ENCODE peak calls at places on chromosomes 3 and 15, in six cellular contexts. E, H, Y, D, U and T are unnamed samples.

GRCh38 chr15:66707310-66708160 is 5.5 kb downstream of the SMAD6 start:
- DNase-seq in H (no peak), E (no peak), D (no peak), U (peak; percentile 70), Y (no peak), T (no peak)

GRCh38 chr3:118478706-118479276 is 555.9 kb downstream of the IGSF11 start:
- DNase-seq in U (no peak), H (no peak), D (peak; percentile 75), Y (no peak), E (no peak), T (no peak)

GRCh38 chr3:124812291-124813265 is 74.6 kb downstream of the ITGB5 start:
- DNase-seq in D (peak; percentile 92), U (no peak), E (peak; percentile 84), Y (peak; percentile 72), H (no peak), T (no peak)

GRCh38 chr15:65066001-65066634 is 1.7 kb downstream of the RASL12 start:
- DNase-seq in H (no peak), D (no peak), E (no peak), U (no peak), Y (no peak), T (no peak)

GRCh38 chr3:7787871-7788828 is 713.5 kb upstream of the LMCD1 start:
- DNase-seq in H (no peak), E (no peak), Y (no peak), U (no peak), D (peak; percentile 14), T (no peak)

GRCh38 chr3:127150915-127151564 is 41.9 kb upstream of the PRR23E start:
- DNase-seq in Y (no peak), E (no peak), D (no peak), H (no peak), U (no peak), T (no peak)

GRCh38 chr15:59150185-59150584 is 45.2 kb downstream of the CCNB2 start:
- DNase-seq in D (no peak), U (no peak), E (no peak), Y (no peak), H (no peak), T (no peak)

GRCh38 chr15:68192804-68193521 is 12.2 kb downstream of the CALML4 start:
- DNase-seq in H (no peak), D (no peak), Y (no peak), U (no peak), E (no peak), T (no peak)

GRCh38 chr3:78879516-78879860 is 888.3 kb downstream of the ROBO1 start:
- DNase-seq in H (no peak), E (no peak), D (no peak), U (no peak), Y (no peak), T (no peak)

GRCh38 chr3:126208618-126209256 is 28.4 kb upstream of the ALDH1L1 start:
- DNase-seq in E (peak; percentile 50), U (no peak), D (peak; percentile 95), H (no peak), Y (peak; percentile 84), T (no peak)

GRCh38 chr3:40055956-40056355 is 246.5 kb downstream of the MYRIP start:
- DNase-seq in D (no peak), U (no peak), H (no peak), Y (no peak), E (no peak), T (no peak)

GRCh38 chr3:25257026-25257425 is 171.0 kb upstream of the RARB start:
- DNase-seq in D (no peak), H (no peak), E (no peak), Y (no peak), U (no peak), T (no peak)

GRCh38 chr3:162960269-162960668 is 1463.7 kb downstream of the OTOL1 start:
- DNase-seq in E (no peak), D (no peak), U (no peak), H (no peak), Y (no peak), T (no peak)

GRCh38 chr3:8329598-8329997 is 172.0 kb upstream of the LMCD1 start:
- DNase-seq in H (no peak), D (no peak), E (no peak), Y (no peak), U (no peak), T (no peak)

GRCh38 chr3:123488641-123489347 is 39.9 kb upstream of the ADCY5 start:
- DNase-seq in U (no peak), D (no peak), H (no peak), Y (no peak), E (no peak), T (no peak)

GRCh38 chr15:69595009-69595825 is 142.6 kb downstream of the RPLP1 start:
- DNase-seq in Y (peak; percentile 68), H (no peak), U (no peak), D (peak; percentile 73), E (no peak), T (no peak)

GRCh38 chr3:118636841-118637240 is 397.8 kb downstream of the IGSF11 start:
- DNase-seq in H (no peak), D (peak; percentile 3), Y (no peak), E (no peak), U (no peak), T (no peak)

GRCh38 chr3:138567403-138567802 is 26.7 kb downstream of the CEP70 start:
- DNase-seq in H (no peak), Y (no peak), E (no peak), D (no peak), U (no peak), T (no peak)

GRCh38 chr3:46860381-46861292 is 2.6 kb downstream of the MYL3 start:
- DNase-seq in E (no peak), H (peak; percentile 43), D (no peak), U (peak; percentile 42), Y (peak; percentile 55), T (no peak)

GRCh38 chr3:113533534-113533892 is 1.2 kb downstream of the SIDT1 start:
- DNase-seq in E (no peak), U (no peak), H (no peak), D (no peak), Y (no peak), T (peak; percentile 46)

GRCh38 chr15:57509121-57509520 is 82.6 kb upstream of the MYZAP start:
- DNase-seq in H (no peak), D (no peak), Y (no peak), E (no peak), U (no peak), T (no peak)

GRCh38 chr3:139339219-139339906 is 4.5 kb upstream of the MRPS22 start:
- DNase-seq in D (no peak), H (no peak), U (no peak), E (no peak), Y (no peak), T (no peak)

GRCh38 chr15:32641517-32642059 is at the start of gene SCG5:
- DNase-seq in D (no peak), E (no peak), Y (no peak), H (no peak), U (peak; percentile 70), T (no peak)

GRCh38 chr15:40103864-40104271 is 4.8 kb downstream of the BMF start:
- DNase-seq in Y (no peak), H (no peak), D (no peak), E (no peak), U (no peak), T (no peak)

GRCh38 chr3:138470687-138471086 is 36.3 kb downstream of the ESYT3 start:
- DNase-seq in U (no peak), H (no peak), D (no peak), E (no peak), Y (no peak), T (no peak)

GRCh38 chr15:22811640-22812039 is 25.2 kb downstream of the NIPA1 start:
- DNase-seq in U (no peak), H (no peak), Y (no peak), D (no peak), E (no peak), T (no peak)

GRCh38 chr3:43465109-43465508 is 156.7 kb downstream of the ANO10 start:
- DNase-seq in Y (no peak), E (no peak), H (no peak), D (no peak), U (no peak), T (no peak)

GRCh38 chr15:62524848-62525247 is 359.8 kb upstream of the C2CD4B start:
- DNase-seq in D (no peak), U (no peak), E (no peak), H (no peak), Y (no peak), T (no peak)

GRCh38 chr3:129387492-129387891 is 40.9 kb downstream of the EFCAB12 start:
- DNase-seq in E (no peak), U (no peak), D (no peak), H (no peak), Y (no peak), T (no peak)

GRCh38 chr3:128449111-128449638 is 17.5 kb downstream of the DNAJB8 start:
- DNase-seq in Y (no peak), H (no peak), D (no peak), E (no peak), U (no peak), T (no peak)

GRCh38 chr15:26888761-26889160 is 21.9 kb downstream of the GABRA5 start:
- DNase-seq in D (no peak), E (no peak), Y (no peak), H (no peak), U (no peak), T (no peak)

GRCh38 chr3:155075200-155075599 is 4.9 kb upstream of the MME start:
- DNase-seq in E (no peak), D (no peak), U (no peak), H (no peak), Y (no peak), T (no peak)

GRCh38 chr15:96339662-96340347 is 9.3 kb downstream of the NR2F2 start:
- DNase-seq in H (no peak), E (no peak), Y (no peak), U (no peak), D (no peak), T (no peak)

GRCh38 chr3:37601832-37602231 is 259.8 kb upstream of the CTDSPL start:
- DNase-seq in U (no peak), Y (no peak), D (no peak), E (no peak), H (no peak), T (no peak)

GRCh38 chr15:89017370-89018066 is 70.7 kb upstream of the ABHD2 start:
- DNase-seq in Y (peak; percentile 85), E (no peak), D (peak; percentile 79), U (peak; percentile 92), H (peak; percentile 49), T (peak; percentile 74)
- TF ChIP-seq CTCF in Y (peak; percentile 77), E (peak; percentile 90), D (peak; percentile 83), U (peak; percentile 82), H (peak; percentile 66), T (peak; percentile 68)

GRCh38 chr15:98931001-98931400 is 76.6 kb downstream of the PGPEP1L start:
- DNase-seq in Y (no peak), U (no peak), H (no peak), D (no peak), E (no peak), T (no peak)
- TF ChIP-seq CTCF in Y (no peak), U (no peak), H (no peak), D (no peak), E (no peak), T (no peak)

GRCh38 chr3:11982341-11982948 is 21.7 kb upstream of the SYN2 start:
- DNase-seq in H (no peak), D (no peak), U (no peak), Y (no peak), E (no peak), T (no peak)

GRCh38 chr3:11976976-11977375 is 27.2 kb upstream of the SYN2 start:
- DNase-seq in E (no peak), D (no peak), Y (no peak), U (no peak), H (no peak), T (no peak)
- TF ChIP-seq CTCF in E (no peak), D (no peak), Y (no peak), U (no peak), H (no peak), T (no peak)

GRCh38 chr3:65436580-65436979 is 602.1 kb downstream of the MAGI1 start:
- DNase-seq in Y (no peak), D (peak; percentile 15), H (no peak), E (no peak), U (no peak), T (no peak)
- TF ChIP-seq CTCF in Y (peak; percentile 37), D (peak; percentile 59), H (no peak), E (peak; percentile 44), U (no peak), T (no peak)